ENCODE peak calls at places on chromosomes 16 and 17, in five cellular contexts. N, E, B, X and H are unnamed samples.

GRCh38 chr17:38322156-38322779 is 21.5 kb downstream of the GPR179 start:
- DNase-seq in N (peak; percentile 74), E (no peak), B (peak; percentile 34), X (peak; percentile 60), H (peak; percentile 93)

GRCh38 chr17:38761612-38762011 is 9.1 kb downstream of the PSMB3 start:
- DNase-seq in N (peak; percentile 86), E (peak; percentile 7), B (no peak), X (peak; percentile 22), H (peak; percentile 94)

GRCh38 chr17:72411124-72411563 is 290.3 kb downstream of the SOX9 start:
- DNase-seq in N (no peak), E (peak; percentile 93), B (peak; percentile 67), X (no peak), H (no peak)

GRCh38 chr16:89565506-89566372 is 5.3 kb downstream of the RPL13 start:
- DNase-seq in N (peak; percentile 85), E (peak; percentile 79), B (peak; percentile 56), X (peak; percentile 78), H (peak; percentile 93)

GRCh38 chr17:17537311-17538099 is 41.3 kb upstream of the RASD1 start:
- DNase-seq in N (no peak), E (no peak), B (no peak), X (peak; percentile 52), H (no peak)

GRCh38 chr17:78692460-78693010 is 89.5 kb downstream of the CYTH1 start:
- DNase-seq in N (no peak), E (no peak), B (no peak), X (no peak), H (peak; percentile 30)

GRCh38 chr17:82864721-82865240 is 25.0 kb upstream of the ZNF750 start:
- DNase-seq in N (no peak), E (no peak), B (no peak), X (no peak), H (no peak)

GRCh38 chr17:69060835-69061234 is at the start of gene ABCA9:
- DNase-seq in N (no peak), E (no peak), B (peak; percentile 39), X (no peak), H (no peak)

GRCh38 chr16:73176577-73177013 is 128.7 kb upstream of the ZFHX3 start:
- DNase-seq in N (no peak), E (peak; percentile 89), B (peak; percentile 89), X (no peak), H (no peak)

GRCh38 chr17:8421571-8421970 is 14.1 kb upstream of the NDEL1 start:
- DNase-seq in N (no peak), E (peak; percentile 17), B (no peak), X (no peak), H (peak; percentile 41)
- TF ChIP-seq CTCF in N (no peak), E (no peak), B (no peak), X (no peak), H (no peak)

GRCh38 chr17:36183001-36183810 is 6.8 kb upstream of the TBC1D3B start:
- DNase-seq in N (peak; percentile 94), E (peak; percentile 66), B (peak; percentile 78), X (peak; percentile 72), H (peak; percentile 99)
- H3K9ac ChIP-seq in N (no peak overlapping the region), E (no peak overlapping the region), B (no peak overlapping the region), X (peak overlapping the region; percentile 21), H (no peak overlapping the region)

GRCh38 chr17:67403483-67403882 is 26.4 kb downstream of the PITPNC1 start:
- DNase-seq in N (no peak), E (no peak), B (no peak), X (no peak), H (no peak)

GRCh38 chr17:67400193-67400592 is 23.1 kb downstream of the PITPNC1 start:
- DNase-seq in N (no peak), E (no peak), B (no peak), X (no peak), H (no peak)

GRCh38 chr17:67403065-67403464 is 26.0 kb downstream of the PITPNC1 start:
- DNase-seq in N (no peak), E (no peak), B (no peak), X (no peak), H (no peak)

GRCh38 chr17:67401106-67401505 is 24.0 kb downstream of the PITPNC1 start:
- DNase-seq in N (no peak), E (no peak), B (no peak), X (no peak), H (no peak)

GRCh38 chr17:67401598-67402504 is 24.8 kb downstream of the PITPNC1 start:
- DNase-seq in N (no peak), E (no peak), B (no peak), X (no peak), H (no peak)
- H3K4me1 ChIP-seq in N (peaks cover 5% of the 10 kb centered on the region), E (no peaks in the 10 kb centered on the region), B (peaks cover 2% of the 10 kb centered on the region), X (peaks cover 8% of the 10 kb centered on the region), H (no peaks in the 10 kb centered on the region)

GRCh38 chr17:31388351-31388750 is 3.1 kb upstream of the RAB11FIP4 start:
- DNase-seq in N (no peak), E (no peak), B (no peak), X (no peak), H (no peak)

GRCh38 chr17:31390748-31391495 is 553 bp upstream of the RAB11FIP4 start:
- DNase-seq in N (peak; percentile 69), E (no peak), B (peak; percentile 2), X (no peak), H (peak; percentile 81)

GRCh38 chr17:31388770-31389672 is 2.5 kb upstream of the RAB11FIP4 start:
- DNase-seq in N (peak; percentile 83), E (no peak), B (peak; percentile 2), X (no peak), H (peak; percentile 89)

GRCh38 chr17:31390426-31390747 is 1.1 kb upstream of the RAB11FIP4 start:
- DNase-seq in N (no peak), E (no peak), B (no peak), X (no peak), H (no peak)

DNA sequence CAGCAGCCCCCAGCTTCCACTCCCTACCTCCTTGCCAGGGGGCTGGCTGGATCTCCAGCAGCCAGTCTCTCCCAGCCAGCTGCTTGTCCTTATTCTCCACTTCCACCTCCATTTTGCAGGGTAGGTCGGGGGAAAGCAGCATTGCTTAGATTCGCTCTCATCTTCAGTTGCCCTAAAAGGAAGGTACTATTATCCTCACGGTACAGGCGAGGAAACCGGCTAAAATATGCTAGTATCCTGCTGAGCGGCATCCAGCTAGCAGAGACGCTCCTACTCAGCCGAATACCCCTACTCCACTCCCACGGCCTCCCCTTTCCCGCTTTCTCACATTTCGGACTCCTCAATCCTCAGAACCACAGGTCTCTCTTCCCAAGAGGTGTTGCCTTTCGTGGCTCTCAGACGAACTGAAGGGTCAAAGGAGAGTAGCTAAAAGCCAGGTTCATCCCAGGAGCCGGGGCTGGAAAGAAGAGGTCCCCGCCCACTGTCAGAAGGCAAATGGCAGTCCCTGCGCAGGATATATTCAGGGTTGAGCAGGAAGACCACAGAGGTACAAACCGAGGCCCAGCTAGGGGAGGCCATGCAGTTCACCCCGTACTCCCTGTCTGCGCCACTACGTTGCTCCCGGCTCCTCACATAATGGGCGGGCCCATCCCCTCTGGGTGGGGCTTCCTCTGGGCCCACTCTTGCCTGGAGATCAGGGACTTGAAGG is 1.6 kb upstream of the RAB11FIP4 start:
- DNase-seq in N (peak; percentile 57), E (no peak), B (no peak), X (no peak), H (peak; percentile 65)
- TF ChIP-seq CTCF in N (peak; percentile 15), E (no peak), B (no peak), X (no peak), H (peak; percentile 30)

DNA sequence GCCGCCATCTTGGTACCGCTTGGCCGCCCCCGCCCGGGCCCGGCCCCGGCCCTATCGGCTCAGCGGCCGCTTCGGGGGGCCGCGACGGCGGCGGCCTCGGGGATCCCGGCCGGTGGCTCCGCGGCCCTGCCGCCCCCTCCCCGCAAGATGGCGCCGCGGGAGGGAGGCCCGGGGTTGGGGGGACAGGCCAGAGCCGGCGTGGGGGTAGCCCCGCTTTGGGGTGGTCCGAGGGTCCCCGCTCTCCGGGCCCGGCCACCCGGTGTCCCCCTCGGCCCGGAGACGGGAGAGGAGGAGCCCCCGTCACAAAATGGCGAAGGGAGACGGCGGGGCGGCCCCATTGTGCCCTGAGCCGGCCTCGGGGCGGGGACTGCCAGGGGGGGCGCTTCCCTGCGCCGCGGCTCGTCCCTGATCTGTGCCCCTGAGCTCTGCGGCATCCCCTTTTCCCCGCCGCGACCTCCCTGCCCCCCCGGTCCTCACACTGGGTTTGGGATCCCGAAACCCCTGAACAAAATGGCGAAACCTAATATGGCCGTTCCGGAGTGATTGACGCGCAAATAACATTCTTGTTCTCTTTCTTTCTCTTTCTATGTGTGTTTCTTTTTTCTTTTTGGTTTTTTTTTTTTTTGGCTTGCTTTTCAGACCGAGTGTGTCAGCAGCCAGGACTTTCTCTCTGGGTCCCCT is 978 bp downstream of the HAPSTR1 start:
- DNase-seq in N (no peak), E (no peak), B (no peak), X (peak; percentile 46), H (peak; percentile 71)
- H3K9ac ChIP-seq in N (peak overlapping the region; percentile 97), E (peak overlapping the region; percentile 66), B (peak overlapping the region; percentile 95), X (peak overlapping the region; percentile 96), H (peak overlapping the region; percentile 95)

GRCh38 chr17:1592751-1593629 is 30.4 kb upstream of the PITPNA start:
- DNase-seq in N (no peak), E (no peak), B (no peak), X (peak; percentile 90), H (no peak)
- H3K4me1 ChIP-seq in N (no peaks in the 10 kb centered on the region), E (peaks cover 22% of the 10 kb centered on the region), B (peaks cover 9% of the 10 kb centered on the region), X (peaks cover 30% of the 10 kb centered on the region), H (peaks cover 9% of the 10 kb centered on the region)